ENCODE peak calls at places on chromosomes 13 and 19, in nine cellular contexts. One of them, this sample, is unnamed.

GRCh38 chr13:33636955-33637670 is 180.8 kb upstream of the RFC3 start:
- DNase-seq in type B pancreatic cell: no peak
- DNase-seq in GOT3: no peak
- DNase-seq in cardiac fibroblast: no peak
- DNase-seq in GM04503: no peak
- DNase-seq in choroid plexus epithelial cell: no peak
- DNase-seq in neural crest cell: no peak
- DNase-seq in stomach: no peak
- DNase-seq in NCI-H187 treated with DMSO at 0.1 percent for 48 hours: no peak
- DNase-seq in this sample: no peak

GRCh38 chr13:113123226-113124150 is 889 bp downstream of the F10 start:
- DNase-seq in type B pancreatic cell: peak; percentile 68
- DNase-seq in neural crest cell: no peak
- DNase-seq in choroid plexus epithelial cell: no peak
- DNase-seq in cardiac fibroblast: no peak
- DNase-seq in GOT3: no peak
- DNase-seq in stomach: no peak
- DNase-seq in GM04503: no peak
- DNase-seq in NCI-H187 treated with DMSO at 0.1 percent for 48 hours: no peak
- DNase-seq in this sample: no peak

GRCh38 chr13:50437252-50437651 is 406.2 kb downstream of the DLEU7 start:
- DNase-seq in neural crest cell: no peak
- DNase-seq in stomach: no peak
- DNase-seq in type B pancreatic cell: no peak
- DNase-seq in GM04503: peak; percentile 49
- DNase-seq in cardiac fibroblast: no peak
- DNase-seq in GOT3: no peak
- DNase-seq in NCI-H187 treated with DMSO at 0.1 percent for 48 hours: no peak
- DNase-seq in choroid plexus epithelial cell: no peak
- DNase-seq in this sample: no peak

GRCh38 chr13:29551214-29551613 is 44.3 kb downstream of the SLC7A1 start:
- DNase-seq in NCI-H187 treated with DMSO at 0.1 percent for 48 hours: no peak
- DNase-seq in GM04503: no peak
- DNase-seq in neural crest cell: no peak
- DNase-seq in GOT3: no peak
- DNase-seq in choroid plexus epithelial cell: no peak
- DNase-seq in stomach: no peak
- DNase-seq in type B pancreatic cell: no peak
- DNase-seq in cardiac fibroblast: no peak
- DNase-seq in this sample: no peak

GRCh38 chr19:4238831-4239230 is 8.0 kb upstream of the YJU2 start:
- DNase-seq in choroid plexus epithelial cell: no peak
- DNase-seq in neural crest cell: no peak
- DNase-seq in NCI-H187 treated with DMSO at 0.1 percent for 48 hours: no peak
- DNase-seq in GOT3: no peak
- DNase-seq in stomach: no peak
- DNase-seq in GM04503: no peak
- DNase-seq in cardiac fibroblast: no peak
- DNase-seq in type B pancreatic cell: no peak
- DNase-seq in this sample: no peak

GRCh38 chr19:5460748-5461147 is 5.5 kb downstream of the ZNRF4 start:
- DNase-seq in GM04503: no peak
- DNase-seq in type B pancreatic cell: no peak
- DNase-seq in neural crest cell: no peak
- DNase-seq in NCI-H187 treated with DMSO at 0.1 percent for 48 hours: no peak
- DNase-seq in choroid plexus epithelial cell: no peak
- DNase-seq in stomach: no peak
- DNase-seq in cardiac fibroblast: no peak
- DNase-seq in GOT3: no peak
- DNase-seq in this sample: no peak

GRCh38 chr13:90834700-90835099 is 512.8 kb upstream of the MIR17HG start:
- DNase-seq in cardiac fibroblast: no peak
- DNase-seq in GM04503: no peak
- DNase-seq in type B pancreatic cell: no peak
- DNase-seq in choroid plexus epithelial cell: no peak
- DNase-seq in neural crest cell: no peak
- DNase-seq in GOT3: no peak
- DNase-seq in stomach: no peak
- DNase-seq in NCI-H187 treated with DMSO at 0.1 percent for 48 hours: no peak
- DNase-seq in this sample: no peak

GRCh38 chr13:30869491-30869890 is 36.6 kb upstream of the MEDAG start:
- DNase-seq in NCI-H187 treated with DMSO at 0.1 percent for 48 hours: no peak
- DNase-seq in GOT3: no peak
- DNase-seq in stomach: no peak
- DNase-seq in neural crest cell: no peak
- DNase-seq in type B pancreatic cell: no peak
- DNase-seq in choroid plexus epithelial cell: peak; percentile 73
- DNase-seq in GM04503: no peak
- DNase-seq in cardiac fibroblast: peak; percentile 70
- DNase-seq in this sample: no peak

GRCh38 chr13:72891423-72891822 is 109.5 kb downstream of the PIBF1 start:
- DNase-seq in stomach: no peak
- DNase-seq in cardiac fibroblast: peak; percentile 8
- DNase-seq in GOT3: no peak
- DNase-seq in GM04503: no peak
- DNase-seq in choroid plexus epithelial cell: no peak
- DNase-seq in neural crest cell: no peak
- DNase-seq in NCI-H187 treated with DMSO at 0.1 percent for 48 hours: no peak
- DNase-seq in type B pancreatic cell: no peak
- DNase-seq in this sample: no peak

GRCh38 chr19:48332662-48333466 is 7.5 kb downstream of the EMP3 start:
- DNase-seq in choroid plexus epithelial cell: peak; percentile 100
- DNase-seq in type B pancreatic cell: peak; percentile 86
- DNase-seq in GM04503: peak; percentile 87
- DNase-seq in NCI-H187 treated with DMSO at 0.1 percent for 48 hours: peak; percentile 100
- DNase-seq in cardiac fibroblast: peak; percentile 98
- DNase-seq in GOT3: peak; percentile 40
- DNase-seq in stomach: peak; percentile 93
- DNase-seq in neural crest cell: peak; percentile 50
- DNase-seq in this sample: peak; percentile 80

GRCh38 chr19:1513492-1514294 is 874 bp upstream of the ADAMTSL5 start:
- DNase-seq in neural crest cell: no peak
- DNase-seq in GM04503: no peak
- DNase-seq in type B pancreatic cell: no peak
- DNase-seq in cardiac fibroblast: peak; percentile 64
- DNase-seq in NCI-H187 treated with DMSO at 0.1 percent for 48 hours: no peak
- DNase-seq in choroid plexus epithelial cell: peak; percentile 47
- DNase-seq in stomach: peak; percentile 53
- DNase-seq in GOT3: no peak
- DNase-seq in this sample: no peak

GRCh38 chr13:106367361-106367781 is 168.1 kb downstream of the EFNB2 start:
- DNase-seq in cardiac fibroblast: no peak
- DNase-seq in neural crest cell: no peak
- DNase-seq in stomach: no peak
- DNase-seq in GOT3: no peak
- DNase-seq in GM04503: no peak
- DNase-seq in type B pancreatic cell: no peak
- DNase-seq in NCI-H187 treated with DMSO at 0.1 percent for 48 hours: no peak
- DNase-seq in choroid plexus epithelial cell: no peak
- DNase-seq in this sample: no peak

GRCh38 chr13:40190656-40191100 is 475.8 kb downstream of the FOXO1 start:
- DNase-seq in cardiac fibroblast: peak; percentile 85
- DNase-seq in choroid plexus epithelial cell: peak; percentile 98
- DNase-seq in GM04503: no peak
- DNase-seq in neural crest cell: peak; percentile 36
- DNase-seq in type B pancreatic cell: no peak
- DNase-seq in GOT3: no peak
- DNase-seq in NCI-H187 treated with DMSO at 0.1 percent for 48 hours: no peak
- DNase-seq in stomach: peak; percentile 50
- DNase-seq in this sample: peak; percentile 19

GRCh38 chr19:47427241-47428176 is 8.2 kb upstream of the MEIS3 start:
- DNase-seq in NCI-H187 treated with DMSO at 0.1 percent for 48 hours: peak; percentile 13
- DNase-seq in neural crest cell: peak; percentile 88
- DNase-seq in cardiac fibroblast: peak; percentile 58
- DNase-seq in stomach: peak; percentile 65
- DNase-seq in type B pancreatic cell: peak; percentile 85
- DNase-seq in choroid plexus epithelial cell: peak; percentile 62
- DNase-seq in GM04503: no peak
- DNase-seq in GOT3: no peak
- DNase-seq in this sample: no peak

GRCh38 chr13:19618925-19619324 is 14.5 kb upstream of the MPHOSPH8 start:
- DNase-seq in NCI-H187 treated with DMSO at 0.1 percent for 48 hours: no peak
- DNase-seq in type B pancreatic cell: no peak
- DNase-seq in GOT3: no peak
- DNase-seq in neural crest cell: peak; percentile 15
- DNase-seq in choroid plexus epithelial cell: peak; percentile 69
- DNase-seq in GM04503: no peak
- DNase-seq in cardiac fibroblast: peak; percentile 54
- DNase-seq in stomach: no peak
- DNase-seq in this sample: no peak

GRCh38 chr19:49069026-49069425 is 3.5 kb downstream of the KCNA7 start:
- DNase-seq in type B pancreatic cell: no peak
- DNase-seq in GOT3: no peak
- DNase-seq in cardiac fibroblast: no peak
- DNase-seq in neural crest cell: no peak
- DNase-seq in choroid plexus epithelial cell: no peak
- DNase-seq in stomach: no peak
- DNase-seq in GM04503: no peak
- DNase-seq in NCI-H187 treated with DMSO at 0.1 percent for 48 hours: no peak
- DNase-seq in this sample: no peak

GRCh38 chr19:1551068-1552040 is 16.8 kb downstream of the MEX3D start:
- DNase-seq in neural crest cell: no peak
- DNase-seq in choroid plexus epithelial cell: peak; percentile 64
- DNase-seq in GOT3: no peak
- DNase-seq in stomach: no peak
- DNase-seq in type B pancreatic cell: no peak
- DNase-seq in GM04503: no peak
- DNase-seq in NCI-H187 treated with DMSO at 0.1 percent for 48 hours: no peak
- DNase-seq in cardiac fibroblast: no peak
- DNase-seq in this sample: no peak

GRCh38 chr13:92564942-92565341 is 661.7 kb upstream of the GPC6 start:
- DNase-seq in cardiac fibroblast: no peak
- DNase-seq in GOT3: no peak
- DNase-seq in type B pancreatic cell: no peak
- DNase-seq in neural crest cell: no peak
- DNase-seq in choroid plexus epithelial cell: no peak
- DNase-seq in GM04503: no peak
- DNase-seq in stomach: no peak
- DNase-seq in NCI-H187 treated with DMSO at 0.1 percent for 48 hours: no peak
- DNase-seq in this sample: no peak

GRCh38 chr19:13366529-13367143 is 139.6 kb downstream of the CACNA1A start:
- DNase-seq in type B pancreatic cell: no peak
- DNase-seq in choroid plexus epithelial cell: peak; percentile 24
- DNase-seq in GOT3: no peak
- DNase-seq in neural crest cell: peak; percentile 29
- DNase-seq in NCI-H187 treated with DMSO at 0.1 percent for 48 hours: no peak
- DNase-seq in GM04503: no peak
- DNase-seq in stomach: no peak
- DNase-seq in cardiac fibroblast: peak; percentile 49
- DNase-seq in this sample: no peak

GRCh38 chr19:51387924-51388389 is at the start of gene LIM2:
- DNase-seq in choroid plexus epithelial cell: no peak
- DNase-seq in stomach: no peak
- DNase-seq in neural crest cell: no peak
- DNase-seq in GOT3: no peak
- DNase-seq in NCI-H187 treated with DMSO at 0.1 percent for 48 hours: no peak
- DNase-seq in cardiac fibroblast: no peak
- DNase-seq in GM04503: no peak
- DNase-seq in type B pancreatic cell: no peak
- DNase-seq in this sample: no peak

GRCh38 chr19:37982655-37983054 is 75.6 kb downstream of the SIPA1L3 start:
- DNase-seq in stomach: no peak
- DNase-seq in type B pancreatic cell: no peak
- DNase-seq in GM04503: no peak
- DNase-seq in choroid plexus epithelial cell: no peak
- DNase-seq in NCI-H187 treated with DMSO at 0.1 percent for 48 hours: no peak
- DNase-seq in cardiac fibroblast: no peak
- DNase-seq in neural crest cell: no peak
- DNase-seq in GOT3: no peak
- DNase-seq in this sample: no peak

GRCh38 chr19:16327911-16328823 is 3.5 kb downstream of the KLF2 start:
- DNase-seq in GM04503: peak; percentile 75
- DNase-seq in neural crest cell: no peak
- DNase-seq in cardiac fibroblast: peak; percentile 94
- DNase-seq in type B pancreatic cell: no peak
- DNase-seq in choroid plexus epithelial cell: peak; percentile 92
- DNase-seq in stomach: peak; percentile 73
- DNase-seq in NCI-H187 treated with DMSO at 0.1 percent for 48 hours: no peak
- DNase-seq in GOT3: no peak
- DNase-seq in this sample: no peak

GRCh38 chr19:6138066-6138465 is 2.6 kb downstream of the ACSBG2 start:
- DNase-seq in GM04503: no peak
- DNase-seq in stomach: no peak
- DNase-seq in type B pancreatic cell: no peak
- DNase-seq in choroid plexus epithelial cell: no peak
- DNase-seq in NCI-H187 treated with DMSO at 0.1 percent for 48 hours: no peak
- DNase-seq in cardiac fibroblast: no peak
- DNase-seq in neural crest cell: no peak
- DNase-seq in GOT3: no peak
- DNase-seq in this sample: no peak

GRCh38 chr13:50401721-50402510 is 386.7 kb downstream of the KCNRG start:
- DNase-seq in cardiac fibroblast: peak; percentile 72
- DNase-seq in GM04503: peak; percentile 51
- DNase-seq in neural crest cell: no peak
- DNase-seq in type B pancreatic cell: no peak
- DNase-seq in NCI-H187 treated with DMSO at 0.1 percent for 48 hours: no peak
- DNase-seq in stomach: no peak
- DNase-seq in choroid plexus epithelial cell: peak; percentile 34
- DNase-seq in GOT3: no peak
- DNase-seq in this sample: no peak

GRCh38 chr19:16365300-16365996 is 40.8 kb downstream of the KLF2 start:
- DNase-seq in choroid plexus epithelial cell: no peak
- DNase-seq in neural crest cell: no peak
- DNase-seq in cardiac fibroblast: no peak
- DNase-seq in GOT3: no peak
- DNase-seq in NCI-H187 treated with DMSO at 0.1 percent for 48 hours: no peak
- DNase-seq in GM04503: no peak
- DNase-seq in stomach: no peak
- DNase-seq in type B pancreatic cell: no peak
- DNase-seq in this sample: no peak

GRCh38 chr13:97004096-97004876 is 10.0 kb upstream of the OXGR1 start:
- DNase-seq in cardiac fibroblast: peak; percentile 79
- DNase-seq in GOT3: no peak
- DNase-seq in GM04503: no peak
- DNase-seq in choroid plexus epithelial cell: peak; percentile 81
- DNase-seq in neural crest cell: no peak
- DNase-seq in type B pancreatic cell: no peak
- DNase-seq in NCI-H187 treated with DMSO at 0.1 percent for 48 hours: no peak
- DNase-seq in stomach: no peak
- DNase-seq in this sample: no peak

GRCh38 chr19:17555929-17556813 is 722 bp downstream of the COLGALT1 start:
- DNase-seq in GM04503: no peak
- DNase-seq in neural crest cell: peak; percentile 26
- DNase-seq in NCI-H187 treated with DMSO at 0.1 percent for 48 hours: no peak
- DNase-seq in GOT3: no peak
- DNase-seq in type B pancreatic cell: no peak
- DNase-seq in cardiac fibroblast: peak; percentile 81
- DNase-seq in stomach: peak; percentile 69
- DNase-seq in choroid plexus epithelial cell: peak; percentile 65
- DNase-seq in this sample: no peak

GRCh38 chr19:917323-918151 is at the start of gene KISS1R:
- DNase-seq in neural crest cell: peak; percentile 55
- DNase-seq in type B pancreatic cell: peak; percentile 71
- DNase-seq in NCI-H187 treated with DMSO at 0.1 percent for 48 hours: no peak
- DNase-seq in GOT3: no peak
- DNase-seq in choroid plexus epithelial cell: no peak
- DNase-seq in GM04503: no peak
- DNase-seq in stomach: peak; percentile 44
- DNase-seq in cardiac fibroblast: peak; percentile 29
- DNase-seq in this sample: no peak

GRCh38 chr19:53927745-53928144 is 18.7 kb downstream of the CACNG7 start:
- DNase-seq in neural crest cell: peak; percentile 43
- DNase-seq in GM04503: no peak
- DNase-seq in NCI-H187 treated with DMSO at 0.1 percent for 48 hours: no peak
- DNase-seq in choroid plexus epithelial cell: peak; percentile 86
- DNase-seq in GOT3: no peak
- DNase-seq in cardiac fibroblast: peak; percentile 72
- DNase-seq in type B pancreatic cell: no peak
- DNase-seq in stomach: no peak
- DNase-seq in this sample: no peak

GRCh38 chr19:15091918-15092753 is 10.1 kb downstream of the OR1I1 start:
- DNase-seq in cardiac fibroblast: peak; percentile 84
- DNase-seq in type B pancreatic cell: no peak
- DNase-seq in choroid plexus epithelial cell: peak; percentile 78
- DNase-seq in stomach: no peak
- DNase-seq in neural crest cell: peak; percentile 49
- DNase-seq in GM04503: no peak
- DNase-seq in GOT3: no peak
- DNase-seq in NCI-H187 treated with DMSO at 0.1 percent for 48 hours: no peak
- DNase-seq in this sample: no peak

GRCh38 chr13:30026093-30026492 is 175.7 kb upstream of the UBL3 start:
- DNase-seq in neural crest cell: no peak
- DNase-seq in NCI-H187 treated with DMSO at 0.1 percent for 48 hours: no peak
- DNase-seq in stomach: no peak
- DNase-seq in cardiac fibroblast: peak; percentile 36
- DNase-seq in GOT3: peak; percentile 24
- DNase-seq in type B pancreatic cell: no peak
- DNase-seq in choroid plexus epithelial cell: peak; percentile 41
- DNase-seq in GM04503: peak; percentile 89
- DNase-seq in this sample: no peak